ENCODE peak calls at places on chromosomes 12 and 14, in six cellular contexts. One of them, this sample, is unnamed.

GRCh38 chr12:47900101-47900479 is 4.7 kb downstream of the VDR start:
- DNase-seq in SK-N-SH: no peak
- DNase-seq in HCT116: no peak
- DNase-seq in GM12878: no peak
- DNase-seq in HepG2: no peak
- DNase-seq in K562: no peak
- DNase-seq in this sample: no peak

GRCh38 chr12:57632369-57632897 is 568 bp downstream of the B4GALNT1 start:
- DNase-seq in SK-N-SH: peak; percentile 84
- DNase-seq in HCT116: no peak
- DNase-seq in GM12878: no peak
- DNase-seq in HepG2: no peak
- DNase-seq in K562: peak; percentile 70
- DNase-seq in this sample: no peak

GRCh38 chr14:106831322-106831720 is 1304.9 kb downstream of the TMEM121 start:
- DNase-seq in SK-N-SH: peak; percentile 28
- DNase-seq in HCT116: no peak
- DNase-seq in GM12878: no peak
- DNase-seq in HepG2: peak; percentile 20
- DNase-seq in K562: no peak
- DNase-seq in this sample: peak; percentile 42

GRCh38 chr14:81400852-81401251 is 728 bp upstream of the STON2 start:
- DNase-seq in SK-N-SH: no peak
- DNase-seq in HCT116: peak; percentile 54
- DNase-seq in GM12878: no peak
- DNase-seq in HepG2: no peak
- DNase-seq in K562: no peak
- DNase-seq in this sample: no peak

GRCh38 chr12:95385246-95385645 is 88.7 kb upstream of the METAP2 start:
- DNase-seq in SK-N-SH: no peak
- DNase-seq in HCT116: no peak
- DNase-seq in GM12878: no peak
- DNase-seq in HepG2: no peak
- DNase-seq in K562: no peak
- DNase-seq in this sample: no peak

GRCh38 chr14:89619616-89620273 is 202.7 kb upstream of the FOXN3 start:
- DNase-seq in SK-N-SH: no peak
- DNase-seq in HCT116: no peak
- DNase-seq in GM12878: no peak
- DNase-seq in HepG2: no peak
- DNase-seq in K562: no peak
- DNase-seq in this sample: no peak

GRCh38 chr12:120397827-120398563 is 29.0 kb upstream of the MSI1 start:
- DNase-seq in SK-N-SH: no peak
- DNase-seq in HCT116: no peak
- DNase-seq in GM12878: no peak
- DNase-seq in HepG2: no peak
- DNase-seq in K562: no peak
- DNase-seq in this sample: no peak

GRCh38 chr14:72810201-72810600 is 83.7 kb downstream of the DPF3 start:
- DNase-seq in SK-N-SH: no peak
- DNase-seq in HCT116: no peak
- DNase-seq in GM12878: no peak
- DNase-seq in HepG2: no peak
- DNase-seq in K562: no peak
- DNase-seq in this sample: no peak

GRCh38 chr12:122965851-122966742 is at the start of gene ABCB9:
- DNase-seq in SK-N-SH: peak; percentile 99
- DNase-seq in HCT116: peak; percentile 90
- DNase-seq in GM12878: no peak
- DNase-seq in HepG2: peak; percentile 85
- DNase-seq in K562: peak; percentile 99
- DNase-seq in this sample: no peak

GRCh38 chr14:32363761-32364160 is 34.7 kb downstream of the AKAP6 start:
- DNase-seq in SK-N-SH: no peak
- DNase-seq in HCT116: no peak
- DNase-seq in GM12878: no peak
- DNase-seq in HepG2: no peak
- DNase-seq in K562: no peak
- DNase-seq in this sample: no peak

GRCh38 chr12:49542592-49543160 is 3.8 kb downstream of the KCNH3 start:
- DNase-seq in SK-N-SH: no peak
- DNase-seq in HCT116: no peak
- DNase-seq in GM12878: no peak
- DNase-seq in HepG2: no peak
- DNase-seq in K562: no peak
- DNase-seq in this sample: no peak

GRCh38 chr12:13170892-13171490 is 25.5 kb upstream of the EMP1 start:
- DNase-seq in SK-N-SH: no peak
- DNase-seq in HCT116: no peak
- DNase-seq in GM12878: no peak
- DNase-seq in HepG2: no peak
- DNase-seq in K562: no peak
- DNase-seq in this sample: no peak

GRCh38 chr12:127926004-127926403 is 341.0 kb upstream of the TMEM132C start:
- DNase-seq in SK-N-SH: peak; percentile 31
- DNase-seq in HCT116: no peak
- DNase-seq in GM12878: no peak
- DNase-seq in HepG2: no peak
- DNase-seq in K562: no peak
- DNase-seq in this sample: no peak

GRCh38 chr14:38135096-38135495 is 72.6 kb upstream of the SSTR1 start:
- DNase-seq in SK-N-SH: no peak
- DNase-seq in HCT116: no peak
- DNase-seq in GM12878: no peak
- DNase-seq in HepG2: no peak
- DNase-seq in K562: no peak
- DNase-seq in this sample: no peak

GRCh38 chr14:104447750-104448149 is 131.8 kb upstream of the C14orf180 start:
- DNase-seq in SK-N-SH: no peak
- DNase-seq in HCT116: no peak
- DNase-seq in GM12878: no peak
- DNase-seq in HepG2: no peak
- DNase-seq in K562: no peak
- DNase-seq in this sample: no peak

GRCh38 chr14:23421594-23421993 is 13.5 kb upstream of the MYH6 start:
- DNase-seq in SK-N-SH: no peak
- DNase-seq in HCT116: no peak
- DNase-seq in GM12878: no peak
- DNase-seq in HepG2: no peak
- DNase-seq in K562: no peak
- DNase-seq in this sample: no peak

GRCh38 chr14:87896393-87897380 is 96.3 kb downstream of the GALC start:
- DNase-seq in SK-N-SH: peak; percentile 35
- DNase-seq in HCT116: peak; percentile 24
- DNase-seq in GM12878: no peak
- DNase-seq in HepG2: peak; percentile 41
- DNase-seq in K562: peak; percentile 17
- DNase-seq in this sample: peak; percentile 12

GRCh38 chr14:104319489-104320241 is 181.3 kb downstream of the KIF26A start:
- DNase-seq in SK-N-SH: no peak
- DNase-seq in HCT116: no peak
- DNase-seq in GM12878: no peak
- DNase-seq in HepG2: no peak
- DNase-seq in K562: no peak
- DNase-seq in this sample: no peak

GRCh38 chr12:40141996-40142395 is 36.1 kb upstream of the SLC2A13 start:
- DNase-seq in SK-N-SH: no peak
- DNase-seq in HCT116: no peak
- DNase-seq in GM12878: no peak
- DNase-seq in HepG2: no peak
- DNase-seq in K562: no peak
- DNase-seq in this sample: no peak

GRCh38 chr12:43758728-43759563 is at the start of the genes IRAK4 and PUS7L:
- DNase-seq in SK-N-SH: peak; percentile 93
- DNase-seq in HCT116: peak; percentile 96
- DNase-seq in GM12878: peak; percentile 87
- DNase-seq in HepG2: peak; percentile 97
- DNase-seq in K562: peak; percentile 95
- DNase-seq in this sample: peak; percentile 89

GRCh38 chr14:97707603-97708002 is 910.4 kb downstream of the VRK1 start:
- DNase-seq in SK-N-SH: no peak
- DNase-seq in HCT116: no peak
- DNase-seq in GM12878: peak; percentile 40
- DNase-seq in HepG2: no peak
- DNase-seq in K562: no peak
- DNase-seq in this sample: no peak

DNA sequence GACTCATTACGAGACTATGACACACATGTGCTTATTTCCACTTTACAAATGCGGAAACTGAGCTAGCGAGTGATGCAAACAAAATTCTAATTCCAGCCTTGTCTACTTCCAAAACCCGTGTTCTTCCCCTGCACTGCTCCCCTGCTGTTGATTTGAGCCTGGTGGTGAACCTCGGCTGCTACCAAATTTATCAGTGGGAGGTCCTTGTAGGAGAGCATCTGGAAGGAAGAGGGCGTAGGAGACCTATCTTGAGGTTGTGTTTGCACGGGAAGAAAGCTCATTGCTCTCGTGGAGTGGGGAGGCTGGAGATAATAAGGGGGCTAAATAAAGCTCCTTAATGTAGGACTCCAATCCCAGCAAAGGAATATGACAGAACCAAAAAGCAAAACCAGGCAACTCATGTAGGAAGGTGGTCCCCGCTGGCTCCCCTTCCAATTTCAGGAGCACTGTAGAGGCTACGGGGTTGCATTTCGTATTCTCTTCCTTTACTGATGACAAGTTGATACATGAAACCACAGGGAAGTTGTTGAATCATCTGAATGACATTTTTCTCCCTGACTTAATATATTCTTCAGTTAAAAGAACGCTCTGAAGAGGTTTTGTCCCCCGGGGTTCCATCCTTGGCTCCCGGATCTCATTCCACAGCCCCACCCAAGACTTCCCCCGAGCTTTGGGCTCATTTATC is 52.6 kb downstream of the FZD10 start:
- DNase-seq in SK-N-SH: no peak
- DNase-seq in HCT116: no peak
- DNase-seq in GM12878: no peak
- DNase-seq in HepG2: no peak
- DNase-seq in K562: no peak
- DNase-seq in this sample: no peak
- H3K4me3 ChIP-seq in SK-N-SH: no peak overlapping the region
- H3K4me3 ChIP-seq in HCT116: no peak overlapping the region
- H3K4me3 ChIP-seq in GM12878: no peak overlapping the region
- H3K4me3 ChIP-seq in HepG2: no peak overlapping the region
- H3K4me3 ChIP-seq in K562: no peak overlapping the region
- H3K4me3 ChIP-seq in this sample: no peak overlapping the region

GRCh38 chr12:2417761-2418160 is 365.0 kb downstream of the CACNA1C start:
- DNase-seq in SK-N-SH: no peak
- DNase-seq in HCT116: no peak
- DNase-seq in GM12878: no peak
- DNase-seq in HepG2: no peak
- DNase-seq in K562: no peak
- DNase-seq in this sample: no peak
- TF ChIP-seq SIN3A in SK-N-SH: no peak
- TF ChIP-seq SIN3A in HCT116: no peak
- TF ChIP-seq SIN3A in GM12878: no peak
- TF ChIP-seq SIN3A in HepG2: no peak
- TF ChIP-seq SIN3A in K562: no peak
- TF ChIP-seq SIN3A in this sample: no peak

GRCh38 chr12:6432991-6433390 is 11.8 kb upstream of the CD27 start:
- DNase-seq in SK-N-SH: no peak
- DNase-seq in HCT116: no peak
- DNase-seq in GM12878: no peak
- DNase-seq in HepG2: no peak
- DNase-seq in K562: no peak
- DNase-seq in this sample: no peak
- H3K27ac ChIP-seq in SK-N-SH: no peak overlapping the region
- H3K27ac ChIP-seq in HCT116: no peak overlapping the region
- H3K27ac ChIP-seq in GM12878: peak overlapping the region; percentile 85
- H3K27ac ChIP-seq in HepG2: no peak overlapping the region
- H3K27ac ChIP-seq in K562: no peak overlapping the region
- H3K27ac ChIP-seq in this sample: no peak overlapping the region

DNA sequence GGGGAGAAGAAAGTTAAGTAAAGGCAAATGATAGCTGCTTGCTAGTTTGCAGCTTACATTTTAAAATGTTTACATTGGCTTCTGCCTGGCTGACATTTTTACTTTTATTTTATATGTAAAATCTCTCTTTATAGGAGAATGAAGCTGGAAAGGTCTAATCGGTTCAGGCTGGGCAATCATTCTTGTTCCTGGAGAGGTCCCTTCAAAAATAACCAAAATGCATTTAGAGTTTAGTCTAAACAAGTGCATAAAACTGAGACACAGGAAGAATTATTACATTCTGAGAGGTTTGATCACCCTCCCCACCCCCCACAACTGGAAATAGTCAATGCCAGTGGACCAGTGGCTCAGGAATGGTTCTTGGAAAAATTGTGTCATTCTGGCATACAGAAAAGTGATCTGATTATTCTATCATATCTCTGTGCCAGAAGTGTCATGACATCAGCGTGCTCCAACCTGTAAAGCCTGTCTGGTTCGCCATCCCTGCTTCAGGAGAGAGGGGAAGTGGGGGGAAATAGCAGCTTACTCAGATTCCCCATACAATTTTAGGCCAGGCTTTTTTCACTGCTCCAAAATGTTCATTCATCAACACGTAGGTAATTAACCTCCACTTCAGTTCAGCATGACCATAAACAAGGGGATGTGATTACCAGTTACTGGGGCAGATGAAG is 4.2 kb downstream of the PRICKLE1 start:
- DNase-seq in SK-N-SH: no peak
- DNase-seq in HCT116: no peak
- DNase-seq in GM12878: no peak
- DNase-seq in HepG2: no peak
- DNase-seq in K562: no peak
- DNase-seq in this sample: no peak
- H3K4me3 ChIP-seq in SK-N-SH: no peak overlapping the region
- H3K4me3 ChIP-seq in HCT116: no peak overlapping the region
- H3K4me3 ChIP-seq in GM12878: no peak overlapping the region
- H3K4me3 ChIP-seq in HepG2: no peak overlapping the region
- H3K4me3 ChIP-seq in K562: no peak overlapping the region
- H3K4me3 ChIP-seq in this sample: no peak overlapping the region

GRCh38 chr14:35879654-35880249 is 53.6 kb downstream of the BRMS1L start:
- DNase-seq in SK-N-SH: peak; percentile 39
- DNase-seq in HCT116: peak; percentile 18
- DNase-seq in GM12878: no peak
- DNase-seq in HepG2: peak; percentile 42
- DNase-seq in K562: no peak
- DNase-seq in this sample: no peak
- TF ChIP-seq SIN3A in SK-N-SH: no peak
- TF ChIP-seq SIN3A in HCT116: no peak
- TF ChIP-seq SIN3A in GM12878: no peak
- TF ChIP-seq SIN3A in HepG2: no peak
- TF ChIP-seq SIN3A in K562: no peak
- TF ChIP-seq SIN3A in this sample: no peak

GRCh38 chr12:131734336-131735152 is 23.7 kb downstream of the SFSWAP start:
- DNase-seq in SK-N-SH: no peak
- DNase-seq in HCT116: no peak
- DNase-seq in GM12878: no peak
- DNase-seq in HepG2: no peak
- DNase-seq in K562: no peak
- DNase-seq in this sample: no peak

GRCh38 chr12:131733874-131734273 is 23.0 kb downstream of the SFSWAP start:
- DNase-seq in SK-N-SH: no peak
- DNase-seq in HCT116: no peak
- DNase-seq in GM12878: no peak
- DNase-seq in HepG2: no peak
- DNase-seq in K562: no peak
- DNase-seq in this sample: no peak

GRCh38 chr12:131735863-131736806 is 25.2 kb downstream of the SFSWAP start:
- DNase-seq in SK-N-SH: no peak
- DNase-seq in HCT116: no peak
- DNase-seq in GM12878: no peak
- DNase-seq in HepG2: no peak
- DNase-seq in K562: no peak
- DNase-seq in this sample: no peak

GRCh38 chr12:131736807-131737484 is 26.1 kb downstream of the SFSWAP start:
- DNase-seq in SK-N-SH: no peak
- DNase-seq in HCT116: peak; percentile 95
- DNase-seq in GM12878: no peak
- DNase-seq in HepG2: no peak
- DNase-seq in K562: no peak
- DNase-seq in this sample: peak; percentile 62

GRCh38 chr12:131735153-131735456 is 24.2 kb downstream of the SFSWAP start:
- DNase-seq in SK-N-SH: no peak
- DNase-seq in HCT116: no peak
- DNase-seq in GM12878: no peak
- DNase-seq in HepG2: no peak
- DNase-seq in K562: no peak
- DNase-seq in this sample: no peak
- H3K27ac ChIP-seq in SK-N-SH: no peak overlapping the region
- H3K27ac ChIP-seq in HCT116: no peak overlapping the region
- H3K27ac ChIP-seq in GM12878: no peak overlapping the region
- H3K27ac ChIP-seq in HepG2: no peak overlapping the region
- H3K27ac ChIP-seq in K562: no peak overlapping the region
- H3K27ac ChIP-seq in this sample: no peak overlapping the region

This sample was measured in Panc1.